ENCODE peak calls at places on chromosomes 3 and 15, in seven cellular contexts. B, M, W, D, Z, F and P are unnamed samples.

GRCh38 chr15:22887157-22887951 is 48.9 kb downstream of the NIPA2 start:
- DNase-seq in B (no peak), M (no peak), W (no peak), D (no peak), Z (no peak), F (no peak), P (peak; percentile 76)

GRCh38 chr15:95032181-95032580 is 800.8 kb downstream of the MCTP2 start:
- DNase-seq in B (no peak), M (no peak), W (no peak), D (no peak), Z (no peak), F (no peak), P (no peak)

GRCh38 chr15:42456539-42456938 is 34.4 kb downstream of the ZNF106 start:
- DNase-seq in B (no peak), M (no peak), W (peak; percentile 4), D (no peak), Z (no peak), F (no peak), P (no peak)

GRCh38 chr3:138914870-138915502 is 32.0 kb downstream of the FOXL2 start:
- DNase-seq in B (no peak), M (no peak), W (peak; percentile 88), D (no peak), Z (no peak), F (no peak), P (no peak)

GRCh38 chr3:27521179-27521871 is 37.1 kb upstream of the SLC4A7 start:
- DNase-seq in B (no peak), M (no peak), W (peak; percentile 49), D (no peak), Z (no peak), F (no peak), P (no peak)

GRCh38 chr3:129119365-129120100 is 2.1 kb downstream of the RAB43 start:
- DNase-seq in B (no peak), M (no peak), W (peak; percentile 31), D (no peak), Z (peak; percentile 36), F (peak; percentile 88), P (no peak)

GRCh38 chr3:123586966-123587365 is 2.1 kb upstream of the HACD2 start:
- DNase-seq in B (no peak), M (peak; percentile 8), W (no peak), D (no peak), Z (no peak), F (no peak), P (no peak)

GRCh38 chr15:79433610-79434009 is 1.5 kb downstream of the MINAR1 start:
- DNase-seq in B (no peak), M (peak; percentile 86), W (no peak), D (no peak), Z (no peak), F (no peak), P (no peak)

GRCh38 chr3:22536582-22536981 is 666.5 kb upstream of the UBE2E2 start:
- DNase-seq in B (no peak), M (no peak), W (no peak), D (no peak), Z (no peak), F (no peak), P (no peak)

GRCh38 chr15:63483521-63484371 is 20.6 kb upstream of the USP3 start:
- DNase-seq in B (peak; percentile 84), M (no peak), W (peak; percentile 51), D (no peak), Z (no peak), F (no peak), P (no peak)

GRCh38 chr15:33064878-33065277 is 129.6 kb downstream of the FMN1 start:
- DNase-seq in B (no peak), M (no peak), W (no peak), D (no peak), Z (no peak), F (no peak), P (no peak)

GRCh38 chr3:147421184-147421912 is 12.2 kb downstream of the ZIC1 start:
- DNase-seq in B (no peak), M (no peak), W (no peak), D (no peak), Z (no peak), F (no peak), P (no peak)

GRCh38 chr3:87498358-87499080 is 222.1 kb upstream of the POU1F1 start:
- DNase-seq in B (no peak), M (no peak), W (no peak), D (no peak), Z (no peak), F (no peak), P (no peak)

GRCh38 chr3:77038928-77039605 is 832 bp upstream of the ROBO2 start:
- DNase-seq in B (no peak), M (no peak), W (no peak), D (no peak), Z (peak; percentile 43), F (no peak), P (no peak)

GRCh38 chr3:27431116-27431515 is 53.1 kb downstream of the SLC4A7 start:
- DNase-seq in B (no peak), M (no peak), W (peak; percentile 96), D (peak; percentile 4), Z (no peak), F (no peak), P (no peak)

GRCh38 chr3:113535898-113536297 is 3.5 kb downstream of the SIDT1 start:
- DNase-seq in B (no peak), M (no peak), W (no peak), D (no peak), Z (no peak), F (no peak), P (no peak)

GRCh38 chr3:171049831-171050444 is 23.4 kb upstream of the SLC2A2 start:
- DNase-seq in B (peak; percentile 34), M (no peak), W (peak; percentile 67), D (peak; percentile 45), Z (no peak), F (peak; percentile 51), P (no peak)

GRCh38 chr3:171967932-171968678 is 71.3 kb upstream of the FNDC3B start:
- DNase-seq in B (no peak), M (no peak), W (peak; percentile 84), D (no peak), Z (no peak), F (no peak), P (no peak)

GRCh38 chr15:74263473-74263872 is 27.3 kb downstream of the CCDC33 start:
- DNase-seq in B (no peak), M (no peak), W (no peak), D (no peak), Z (no peak), F (no peak), P (no peak)

GRCh38 chr3:106299300-106300098 is 430.7 kb upstream of the CBLB start:
- DNase-seq in B (peak; percentile 90), M (no peak), W (peak; percentile 31), D (no peak), Z (no peak), F (no peak), P (no peak)

GRCh38 chr3:186985713-186986364 is 55.5 kb downstream of the ST6GAL1 start:
- DNase-seq in B (peak; percentile 56), M (no peak), W (no peak), D (no peak), Z (no peak), F (no peak), P (no peak)

GRCh38 chr15:66882251-66883020 is 180.4 kb downstream of the SMAD6 start:
- DNase-seq in B (no peak), M (peak; percentile 90), W (peak; percentile 42), D (no peak), Z (no peak), F (no peak), P (no peak)

GRCh38 chr3:173037840-173038483 is 103.1 kb downstream of the SPATA16 start:
- DNase-seq in B (no peak), M (no peak), W (peak; percentile 6), D (no peak), Z (no peak), F (no peak), P (no peak)

GRCh38 chr15:70480196-70480856 is 283.0 kb downstream of the UACA start:
- DNase-seq in B (no peak), M (no peak), W (no peak), D (no peak), Z (no peak), F (no peak), P (no peak)

DNA sequence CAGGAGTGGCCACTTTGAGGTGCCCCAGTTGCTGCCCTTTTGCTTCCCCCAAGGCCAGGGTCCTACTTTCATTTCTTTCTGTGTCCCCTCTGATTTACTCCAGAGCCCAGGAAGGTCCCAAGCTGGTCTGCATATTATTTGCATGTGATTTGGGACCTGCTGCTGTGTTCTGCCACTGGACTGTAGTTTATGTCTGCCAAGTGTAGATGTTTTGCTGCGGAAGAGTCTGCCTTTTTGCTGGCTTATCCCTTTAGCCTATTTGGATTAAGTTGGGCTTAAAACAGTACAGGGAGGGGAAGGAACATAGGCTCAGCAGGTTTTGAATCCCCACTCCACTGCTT is 21.4 kb downstream of the NOX5 start:
- DNase-seq in B (no peak), M (no peak), W (no peak), D (no peak), Z (no peak), F (no peak), P (no peak)
- H3K27ac ChIP-seq in B (no peak overlapping the region), M (no peak overlapping the region), W (no peak overlapping the region), D (no peak overlapping the region), Z (no peak overlapping the region), F (no peak overlapping the region), P (peak overlapping the region; percentile 14)

GRCh38 chr3:112074616-112075497 is 11.3 kb upstream of the C3orf52 start:
- DNase-seq in B (no peak), M (no peak), W (peak; percentile 91), D (peak; percentile 74), Z (no peak), F (peak; percentile 22), P (peak; percentile 66)
- TF ChIP-seq POLR2A in B (no peak), M (no peak), W (peak; percentile 17), D (no peak), Z (no peak), F (no peak), P (no peak)

DNA sequence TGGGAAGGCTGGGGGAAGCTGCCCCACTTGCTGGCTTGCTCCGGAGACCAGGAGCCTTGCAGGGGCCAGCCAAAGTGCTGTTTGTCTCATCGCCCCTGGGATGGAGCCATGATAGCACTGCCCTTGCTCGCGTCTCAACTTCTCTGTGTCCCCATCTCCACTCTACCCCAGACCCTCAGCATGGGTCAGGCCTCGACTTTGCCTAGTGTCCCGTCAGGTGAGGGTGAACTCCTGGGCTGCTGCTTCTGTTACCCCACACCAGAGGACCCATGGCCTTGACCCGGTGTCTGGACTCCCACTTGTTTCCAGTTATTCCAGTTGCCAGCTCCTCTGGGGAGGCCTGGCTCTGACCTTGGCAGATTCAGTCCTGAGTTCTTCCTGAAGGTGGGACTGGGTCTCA is 36.5 kb upstream of the DUSP7 start:
- DNase-seq in B (no peak), M (no peak), W (no peak), D (no peak), Z (no peak), F (no peak), P (no peak)
- H3K4me3 ChIP-seq in B (no peak overlapping the region), M (no peak overlapping the region), W (no peak overlapping the region), D (no peak overlapping the region), Z (no peak overlapping the region), F (no peak overlapping the region), P (no peak overlapping the region)

GRCh38 chr15:99174989-99175388 is 70.1 kb downstream of the SYNM start:
- DNase-seq in B (no peak), M (no peak), W (no peak), D (no peak), Z (no peak), F (no peak), P (no peak)
- H3K27ac ChIP-seq in B (no peak overlapping the region), M (peak overlapping the region; percentile 95), W (no peak overlapping the region), D (no peak overlapping the region), Z (peak overlapping the region; percentile 72), F (no peak overlapping the region), P (no peak overlapping the region)